ENCODE peak calls at places on chromosomes 2 and 18, in eight cellular contexts. One of them, this sample, is unnamed.

GRCh38 chr2:192197387-192197786 is 2.7 kb upstream of the TMEFF2 start:
- DNase-seq in cardiac fibroblast: peak; percentile 38
- DNase-seq in IMR-90: no peak
- DNase-seq in mammary epithelial cell: no peak
- DNase-seq in A549: peak; percentile 3
- DNase-seq in GM23248: peak; percentile 13
- DNase-seq in neural progenitor cell: no peak
- DNase-seq in brain microvascular endothelial cell: peak; percentile 11
- DNase-seq in this sample: no peak

GRCh38 chr18:12640881-12641200 is 17.1 kb downstream of the SPIRE1 start:
- DNase-seq in IMR-90: no peak
- DNase-seq in GM23248: no peak
- DNase-seq in brain microvascular endothelial cell: no peak
- DNase-seq in mammary epithelial cell: no peak
- DNase-seq in A549: no peak
- DNase-seq in cardiac fibroblast: no peak
- DNase-seq in neural progenitor cell: no peak
- DNase-seq in this sample: no peak

GRCh38 chr2:8524823-8525222 is 157.0 kb upstream of the ID2 start:
- DNase-seq in neural progenitor cell: no peak
- DNase-seq in A549: no peak
- DNase-seq in mammary epithelial cell: no peak
- DNase-seq in GM23248: no peak
- DNase-seq in IMR-90: no peak
- DNase-seq in cardiac fibroblast: no peak
- DNase-seq in brain microvascular endothelial cell: no peak
- DNase-seq in this sample: no peak

GRCh38 chr2:162340822-162341221 is 3.1 kb upstream of the GCA start:
- DNase-seq in brain microvascular endothelial cell: no peak
- DNase-seq in GM23248: no peak
- DNase-seq in A549: no peak
- DNase-seq in IMR-90: no peak
- DNase-seq in neural progenitor cell: no peak
- DNase-seq in cardiac fibroblast: no peak
- DNase-seq in mammary epithelial cell: no peak
- DNase-seq in this sample: no peak

GRCh38 chr2:186431306-186431705 is 54.8 kb upstream of the ZC3H15 start:
- DNase-seq in mammary epithelial cell: no peak
- DNase-seq in GM23248: no peak
- DNase-seq in brain microvascular endothelial cell: no peak
- DNase-seq in IMR-90: no peak
- DNase-seq in neural progenitor cell: no peak
- DNase-seq in cardiac fibroblast: no peak
- DNase-seq in A549: no peak
- DNase-seq in this sample: no peak

GRCh38 chr2:86352137-86352931 is 14.9 kb upstream of the REEP1 start:
- DNase-seq in brain microvascular endothelial cell: no peak
- DNase-seq in cardiac fibroblast: no peak
- DNase-seq in A549: no peak
- DNase-seq in GM23248: no peak
- DNase-seq in neural progenitor cell: no peak
- DNase-seq in IMR-90: no peak
- DNase-seq in mammary epithelial cell: no peak
- DNase-seq in this sample: no peak

GRCh38 chr18:4251873-4252272 is 203.2 kb downstream of the DLGAP1 start:
- DNase-seq in cardiac fibroblast: no peak
- DNase-seq in IMR-90: no peak
- DNase-seq in brain microvascular endothelial cell: no peak
- DNase-seq in A549: no peak
- DNase-seq in neural progenitor cell: no peak
- DNase-seq in mammary epithelial cell: no peak
- DNase-seq in GM23248: no peak
- DNase-seq in this sample: no peak

GRCh38 chr2:25168256-25169072 is at the start of gene POMC:
- DNase-seq in brain microvascular endothelial cell: no peak
- DNase-seq in cardiac fibroblast: no peak
- DNase-seq in neural progenitor cell: peak; percentile 73
- DNase-seq in A549: peak; percentile 36
- DNase-seq in IMR-90: peak; percentile 21
- DNase-seq in mammary epithelial cell: peak; percentile 3
- DNase-seq in GM23248: peak; percentile 69
- DNase-seq in this sample: peak; percentile 12

GRCh38 chr2:202023198-202023903 is 10.3 kb upstream of the FZD7 start:
- DNase-seq in IMR-90: no peak
- DNase-seq in cardiac fibroblast: no peak
- DNase-seq in A549: no peak
- DNase-seq in GM23248: no peak
- DNase-seq in mammary epithelial cell: no peak
- DNase-seq in neural progenitor cell: peak; percentile 92
- DNase-seq in brain microvascular endothelial cell: no peak
- DNase-seq in this sample: no peak

GRCh38 chr2:177763532-177764265 is 308.9 kb downstream of the PDE11A start:
- DNase-seq in IMR-90: peak; percentile 58
- DNase-seq in GM23248: peak; percentile 82
- DNase-seq in mammary epithelial cell: peak; percentile 35
- DNase-seq in neural progenitor cell: peak; percentile 92
- DNase-seq in cardiac fibroblast: peak; percentile 73
- DNase-seq in A549: peak; percentile 45
- DNase-seq in brain microvascular endothelial cell: peak; percentile 58
- DNase-seq in this sample: peak; percentile 64

GRCh38 chr2:48699377-48699951 is 56.1 kb downstream of the LHCGR start:
- DNase-seq in IMR-90: peak; percentile 80
- DNase-seq in mammary epithelial cell: peak; percentile 10
- DNase-seq in A549: no peak
- DNase-seq in cardiac fibroblast: peak; percentile 58
- DNase-seq in GM23248: peak; percentile 88
- DNase-seq in neural progenitor cell: peak; percentile 18
- DNase-seq in brain microvascular endothelial cell: peak; percentile 31
- DNase-seq in this sample: peak; percentile 75

GRCh38 chr2:152962446-152962845 is 244.0 kb downstream of the ARL6IP6 start:
- DNase-seq in GM23248: no peak
- DNase-seq in brain microvascular endothelial cell: no peak
- DNase-seq in cardiac fibroblast: no peak
- DNase-seq in neural progenitor cell: no peak
- DNase-seq in A549: no peak
- DNase-seq in IMR-90: no peak
- DNase-seq in mammary epithelial cell: peak; percentile 4
- DNase-seq in this sample: no peak

GRCh38 chr2:120994301-120994700 is 258.6 kb downstream of the GLI2 start:
- DNase-seq in cardiac fibroblast: no peak
- DNase-seq in A549: no peak
- DNase-seq in brain microvascular endothelial cell: no peak
- DNase-seq in mammary epithelial cell: no peak
- DNase-seq in IMR-90: no peak
- DNase-seq in GM23248: no peak
- DNase-seq in neural progenitor cell: no peak
- DNase-seq in this sample: no peak

GRCh38 chr2:147560810-147561521 is 283.9 kb upstream of the ACVR2A start:
- DNase-seq in GM23248: peak; percentile 48
- DNase-seq in mammary epithelial cell: no peak
- DNase-seq in brain microvascular endothelial cell: no peak
- DNase-seq in A549: no peak
- DNase-seq in IMR-90: no peak
- DNase-seq in neural progenitor cell: no peak
- DNase-seq in cardiac fibroblast: no peak
- DNase-seq in this sample: peak; percentile 58

GRCh38 chr2:5479265-5479928 is 212.8 kb upstream of the SOX11 start:
- DNase-seq in A549: no peak
- DNase-seq in cardiac fibroblast: no peak
- DNase-seq in brain microvascular endothelial cell: no peak
- DNase-seq in neural progenitor cell: peak; percentile 57
- DNase-seq in IMR-90: no peak
- DNase-seq in mammary epithelial cell: no peak
- DNase-seq in GM23248: no peak
- DNase-seq in this sample: no peak

GRCh38 chr2:28666496-28667184 is 85.0 kb upstream of the PPP1CB start:
- DNase-seq in IMR-90: peak; percentile 49
- DNase-seq in brain microvascular endothelial cell: no peak
- DNase-seq in A549: no peak
- DNase-seq in cardiac fibroblast: peak; percentile 46
- DNase-seq in mammary epithelial cell: no peak
- DNase-seq in neural progenitor cell: no peak
- DNase-seq in GM23248: peak; percentile 51
- DNase-seq in this sample: peak; percentile 24

GRCh38 chr2:21317131-21317530 is 193.4 kb downstream of the TDRD15 start:
- DNase-seq in mammary epithelial cell: peak; percentile 21
- DNase-seq in cardiac fibroblast: peak; percentile 17
- DNase-seq in GM23248: peak; percentile 38
- DNase-seq in neural progenitor cell: peak; percentile 86
- DNase-seq in A549: peak; percentile 28
- DNase-seq in brain microvascular endothelial cell: peak; percentile 18
- DNase-seq in IMR-90: peak; percentile 8
- DNase-seq in this sample: no peak

GRCh38 chr2:204950695-204951094 is 405.4 kb downstream of the PARD3B start:
- DNase-seq in cardiac fibroblast: peak; percentile 48
- DNase-seq in brain microvascular endothelial cell: peak; percentile 39
- DNase-seq in IMR-90: peak; percentile 62
- DNase-seq in A549: no peak
- DNase-seq in neural progenitor cell: no peak
- DNase-seq in mammary epithelial cell: no peak
- DNase-seq in GM23248: peak; percentile 43
- DNase-seq in this sample: peak; percentile 50

GRCh38 chr18:34084635-34085034 is 140.1 kb downstream of the NOL4 start:
- DNase-seq in IMR-90: no peak
- DNase-seq in brain microvascular endothelial cell: no peak
- DNase-seq in cardiac fibroblast: no peak
- DNase-seq in neural progenitor cell: no peak
- DNase-seq in A549: no peak
- DNase-seq in GM23248: no peak
- DNase-seq in mammary epithelial cell: no peak
- DNase-seq in this sample: no peak

DNA sequence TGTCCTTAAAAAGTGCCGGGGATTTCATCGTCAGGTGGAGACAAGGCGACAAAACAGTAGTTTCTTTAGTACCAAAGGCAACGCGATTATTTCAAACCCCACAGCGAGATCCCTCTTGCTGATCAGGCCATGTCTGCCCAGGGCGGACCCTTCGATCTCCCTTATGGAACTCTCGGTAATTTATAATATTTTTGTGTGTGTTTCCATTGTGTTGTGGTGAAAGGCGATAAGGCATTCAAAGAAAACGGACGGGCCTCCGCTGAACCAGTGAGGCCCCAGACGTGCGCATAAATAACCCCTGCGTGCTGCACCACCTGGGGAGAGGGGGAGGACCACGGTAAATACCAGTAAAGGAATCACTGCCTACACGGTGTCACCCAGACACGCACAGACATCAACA is 1.4 kb upstream of the GAD1 start:
- DNase-seq in A549: no peak
- DNase-seq in neural progenitor cell: no peak
- DNase-seq in brain microvascular endothelial cell: no peak
- DNase-seq in GM23248: no peak
- DNase-seq in cardiac fibroblast: no peak
- DNase-seq in mammary epithelial cell: no peak
- DNase-seq in IMR-90: no peak
- DNase-seq in this sample: no peak
- H3K4me3 ChIP-seq in A549: no peak overlapping the region
- H3K4me3 ChIP-seq in neural progenitor cell: peak overlapping the region; percentile 60
- H3K4me3 ChIP-seq in brain microvascular endothelial cell: no peak overlapping the region
- H3K4me3 ChIP-seq in GM23248: no peak overlapping the region
- H3K4me3 ChIP-seq in cardiac fibroblast: no peak overlapping the region
- H3K4me3 ChIP-seq in mammary epithelial cell: no peak overlapping the region
- H3K4me3 ChIP-seq in IMR-90: no peak overlapping the region
- H3K4me3 ChIP-seq in this sample: no peak overlapping the region

GRCh38 chr18:46942646-46943045 is 25.2 kb downstream of the KATNAL2 start:
- DNase-seq in brain microvascular endothelial cell: no peak
- DNase-seq in neural progenitor cell: no peak
- DNase-seq in cardiac fibroblast: no peak
- DNase-seq in IMR-90: no peak
- DNase-seq in A549: no peak
- DNase-seq in GM23248: no peak
- DNase-seq in mammary epithelial cell: no peak
- DNase-seq in this sample: no peak

GRCh38 chr18:46950064-46950656 is 32.8 kb downstream of the KATNAL2 start:
- DNase-seq in neural progenitor cell: peak; percentile 56
- DNase-seq in brain microvascular endothelial cell: peak; percentile 3
- DNase-seq in A549: no peak
- DNase-seq in IMR-90: no peak
- DNase-seq in mammary epithelial cell: no peak
- DNase-seq in GM23248: peak; percentile 44
- DNase-seq in cardiac fibroblast: peak; percentile 33
- DNase-seq in this sample: peak; percentile 3

GRCh38 chr18:46946656-46947282 is 29.4 kb downstream of the KATNAL2 start:
- DNase-seq in neural progenitor cell: peak; percentile 97
- DNase-seq in cardiac fibroblast: peak; percentile 87
- DNase-seq in mammary epithelial cell: peak; percentile 89
- DNase-seq in A549: peak; percentile 88
- DNase-seq in brain microvascular endothelial cell: peak; percentile 96
- DNase-seq in GM23248: peak; percentile 82
- DNase-seq in IMR-90: peak; percentile 80
- DNase-seq in this sample: peak; percentile 69
- H3K4me3 ChIP-seq in neural progenitor cell: peak overlapping the region; percentile 79
- H3K4me3 ChIP-seq in cardiac fibroblast: peak overlapping the region; percentile 68
- H3K4me3 ChIP-seq in mammary epithelial cell: peak overlapping the region; percentile 71
- H3K4me3 ChIP-seq in A549: peak overlapping the region; percentile 48
- H3K4me3 ChIP-seq in brain microvascular endothelial cell: peak overlapping the region; percentile 76
- H3K4me3 ChIP-seq in GM23248: peak overlapping the region; percentile 82
- H3K4me3 ChIP-seq in IMR-90: peak overlapping the region; percentile 47
- H3K4me3 ChIP-seq in this sample: peak overlapping the region; percentile 70

DNA sequence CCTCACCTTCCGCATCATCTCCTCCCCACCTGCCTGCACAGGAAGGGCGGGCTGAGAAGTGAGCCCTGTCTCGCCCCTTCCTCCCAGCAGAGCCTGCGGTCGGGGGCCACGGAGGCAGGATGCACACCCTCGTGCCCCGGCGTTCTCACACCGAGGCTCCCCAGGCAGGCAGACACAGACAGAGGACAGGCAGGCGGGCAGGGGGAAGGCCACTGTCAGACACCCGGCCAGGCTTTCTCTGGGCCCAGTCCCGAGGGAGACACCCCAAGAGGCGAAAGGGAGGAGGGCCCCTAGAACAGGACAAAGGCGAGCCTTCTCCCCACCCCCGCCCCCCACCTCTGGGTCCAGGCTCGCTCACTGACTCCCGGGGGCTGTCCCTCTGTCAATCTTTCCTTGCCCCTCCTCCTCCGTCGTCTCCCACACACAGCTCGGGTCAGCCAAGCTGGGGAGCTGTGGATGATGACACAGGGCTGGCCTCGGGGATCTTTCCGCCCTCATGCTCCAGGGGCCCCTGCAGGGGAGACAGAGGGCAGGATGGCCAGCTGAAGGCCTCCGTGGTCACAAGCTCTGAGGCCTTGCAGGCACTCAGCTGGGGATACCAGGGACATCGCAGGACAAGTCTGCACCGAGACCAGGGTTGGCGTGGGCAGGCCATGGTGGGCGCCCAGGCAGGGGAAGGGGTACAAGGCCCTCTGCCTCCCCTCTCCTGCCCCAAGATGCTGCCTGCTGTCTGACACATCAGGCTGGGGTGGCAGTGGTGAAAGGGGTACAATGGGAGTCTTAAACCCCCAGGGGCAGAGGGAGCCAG is 24.9 kb downstream of the BIN1 start:
- DNase-seq in GM23248: no peak
- DNase-seq in cardiac fibroblast: no peak
- DNase-seq in A549: no peak
- DNase-seq in neural progenitor cell: no peak
- DNase-seq in IMR-90: peak; percentile 11
- DNase-seq in brain microvascular endothelial cell: no peak
- DNase-seq in mammary epithelial cell: no peak
- DNase-seq in this sample: no peak
- H3K4me3 ChIP-seq in GM23248: no peak overlapping the region
- H3K4me3 ChIP-seq in cardiac fibroblast: no peak overlapping the region
- H3K4me3 ChIP-seq in A549: no peak overlapping the region
- H3K4me3 ChIP-seq in neural progenitor cell: no peak overlapping the region
- H3K4me3 ChIP-seq in IMR-90: no peak overlapping the region
- H3K4me3 ChIP-seq in brain microvascular endothelial cell: peak overlapping the region; percentile 3
- H3K4me3 ChIP-seq in mammary epithelial cell: no peak overlapping the region
- H3K4me3 ChIP-seq in this sample: no peak overlapping the region

GRCh38 chr2:183543731-183544130 is 419.5 kb downstream of the NUP35 start:
- DNase-seq in cardiac fibroblast: no peak
- DNase-seq in IMR-90: no peak
- DNase-seq in neural progenitor cell: peak; percentile 60
- DNase-seq in brain microvascular endothelial cell: peak; percentile 3
- DNase-seq in GM23248: no peak
- DNase-seq in mammary epithelial cell: peak; percentile 1
- DNase-seq in A549: no peak
- DNase-seq in this sample: no peak
- H3K4me3 ChIP-seq in cardiac fibroblast: no peak overlapping the region
- H3K4me3 ChIP-seq in IMR-90: no peak overlapping the region
- H3K4me3 ChIP-seq in neural progenitor cell: no peak overlapping the region
- H3K4me3 ChIP-seq in brain microvascular endothelial cell: no peak overlapping the region
- H3K4me3 ChIP-seq in GM23248: no peak overlapping the region
- H3K4me3 ChIP-seq in mammary epithelial cell: no peak overlapping the region
- H3K4me3 ChIP-seq in A549: no peak overlapping the region
- H3K4me3 ChIP-seq in this sample: no peak overlapping the region

This sample was measured in AG10803.